ENCODE peak calls at places on chromosomes 7 and 10, in ten cellular contexts. W is A549, G is OCI-LY7, M is WTC11, K is A673, Y is HFF-Myc, J is coronary artery, S is WERI-Rb-1, I is Peyer's patch, V is cardiac muscle cell. T is an unnamed sample.

GRCh38 chr7:142859829-142860228 is 5.0 kb downstream of the EPHB6 start:
- DNase-seq in W (peak), G (no peak), M (no peak), K (no peak), Y (no peak), J (no peak), S (no peak), I (no peak), V (no peak), T (no peak)

GRCh38 chr10:130401860-130402765 is 265.9 kb downstream of the GLRX3 start:
- DNase-seq in W (no peak), G (no peak), M (no peak), K (no peak), Y (no peak), J (peak), S (no peak), I (no peak), V (no peak), T (no peak)

GRCh38 chr10:3400368-3400767 is 227.8 kb upstream of the PITRM1 start:
- DNase-seq in W (no peak), G (no peak), M (no peak), K (no peak), Y (no peak), J (no peak), S (no peak), I (no peak), V (no peak), T (no peak)

GRCh38 chr7:96998333-96998732 is 7.0 kb upstream of the DLX6 start:
- DNase-seq in W (no peak), G (no peak), M (no peak), K (no peak), Y (no peak), J (no peak), S (no peak), I (no peak), V (no peak), T (peak)

GRCh38 chr10:24313233-24313632 is 104.3 kb downstream of the KIAA1217 start:
- DNase-seq in W (no peak), G (no peak), M (no peak), K (no peak), Y (no peak), J (no peak), S (no peak), I (no peak), V (no peak), T (no peak)

GRCh38 chr10:110364531-110364937 is 59.8 kb upstream of the SMNDC1 start:
- DNase-seq in W (no peak), G (no peak), M (no peak), K (peak), Y (no peak), J (no peak), S (no peak), I (no peak), V (no peak), T (no peak)

GRCh38 chr7:50632561-50633413 is 67.6 kb upstream of the DDC start:
- DNase-seq in W (peak), G (peak), M (peak), K (peak), Y (peak), J (no peak), S (peak), I (peak), V (peak), T (peak)

GRCh38 chr7:43761919-43762318 is 3.4 kb downstream of the BLVRA start:
- DNase-seq in W (no peak), G (no peak), M (no peak), K (no peak), Y (no peak), J (no peak), S (no peak), I (no peak), V (no peak), T (no peak)

GRCh38 chr10:80498833-80499671 is 38.6 kb upstream of the SH2D4B start:
- DNase-seq in W (peak), G (no peak), M (no peak), K (peak), Y (peak), J (peak), S (peak), I (peak), V (no peak), T (no peak)

GRCh38 chr10:125092564-125093031 is 67.8 kb downstream of the CTBP2 start:
- DNase-seq in W (no peak), G (no peak), M (no peak), K (no peak), Y (no peak), J (no peak), S (no peak), I (no peak), V (no peak), T (no peak)

GRCh38 chr7:47293884-47294568 is 287.9 kb downstream of the TNS3 start:
- DNase-seq in W (no peak), G (no peak), M (no peak), K (no peak), Y (no peak), J (no peak), S (no peak), I (no peak), V (no peak), T (no peak)

GRCh38 chr10:82037076-82037475 is 162.1 kb downstream of the NRG3 start:
- DNase-seq in W (no peak), G (no peak), M (no peak), K (no peak), Y (no peak), J (no peak), S (no peak), I (no peak), V (no peak), T (no peak)

GRCh38 chr10:124010024-124010423 is 83.4 kb downstream of the CHST15 start:
- DNase-seq in W (no peak), G (no peak), M (no peak), K (no peak), Y (no peak), J (no peak), S (no peak), I (no peak), V (no peak), T (no peak)

GRCh38 chr7:11006271-11006670 is 32.6 kb downstream of the PHF14 start:
- DNase-seq in W (no peak), G (no peak), M (no peak), K (no peak), Y (no peak), J (no peak), S (no peak), I (no peak), V (no peak), T (no peak)

GRCh38 chr7:19713676-19714075 is 4.8 kb upstream of the POLR1F start:
- DNase-seq in W (peak), G (peak), M (peak), K (peak), Y (no peak), J (no peak), S (peak), I (peak), V (peak), T (no peak)

GRCh38 chr10:124290095-124290795 is 128.5 kb downstream of the OAT start:
- DNase-seq in W (no peak), G (no peak), M (peak), K (peak), Y (peak), J (peak), S (no peak), I (no peak), V (no peak), T (peak)

GRCh38 chr10:12949248-12949647 is 52.3 kb downstream of the CCDC3 start:
- DNase-seq in W (peak), G (no peak), M (peak), K (no peak), Y (no peak), J (no peak), S (no peak), I (no peak), V (no peak), T (no peak)

GRCh38 chr7:2248984-2249694 is 7.1 kb downstream of the NUDT1 start:
- DNase-seq in W (peak), G (no peak), M (no peak), K (no peak), Y (peak), J (no peak), S (no peak), I (peak), V (no peak), T (no peak)

GRCh38 chr10:3067045-3067858 is at the start of gene PFKP:
- DNase-seq in W (peak), G (peak), M (peak), K (peak), Y (no peak), J (no peak), S (no peak), I (peak), V (peak), T (peak)

GRCh38 chr7:132029369-132030160 is 473.1 kb upstream of the PODXL start:
- DNase-seq in W (no peak), G (no peak), M (no peak), K (no peak), Y (no peak), J (no peak), S (no peak), I (no peak), V (no peak), T (no peak)

GRCh38 chr7:2719007-2719406 is 31.0 kb downstream of the AMZ1 start:
- DNase-seq in W (peak), G (peak), M (peak), K (peak), Y (no peak), J (no peak), S (peak), I (peak), V (peak), T (peak)

GRCh38 chr10:48656241-48656921 is 28.3 kb upstream of the WDFY4 start:
- DNase-seq in W (peak), G (peak), M (peak), K (peak), Y (peak), J (peak), S (peak), I (peak), V (peak), T (peak)

GRCh38 chr7:2811476-2812118 is 32.5 kb downstream of the GNA12 start:
- DNase-seq in W (no peak), G (no peak), M (no peak), K (no peak), Y (no peak), J (no peak), S (no peak), I (no peak), V (no peak), T (no peak)

GRCh38 chr10:49071221-49071761 is 44.0 kb downstream of the VSTM4 start:
- DNase-seq in W (no peak), G (no peak), M (no peak), K (no peak), Y (no peak), J (no peak), S (no peak), I (no peak), V (no peak), T (no peak)

GRCh38 chr10:71223365-71224058 is 11.1 kb downstream of the UNC5B start:
- DNase-seq in W (no peak), G (no peak), M (peak), K (no peak), Y (no peak), J (peak), S (no peak), I (no peak), V (no peak), T (no peak)

GRCh38 chr7:116041615-116042014 is 11.1 kb upstream of the TFEC start:
- DNase-seq in W (no peak), G (no peak), M (no peak), K (no peak), Y (no peak), J (no peak), S (no peak), I (peak), V (no peak), T (peak)

GRCh38 chr10:128287921-128288320 is 161.7 kb upstream of the MKI67 start:
- DNase-seq in W (no peak), G (no peak), M (no peak), K (no peak), Y (no peak), J (no peak), S (no peak), I (no peak), V (no peak), T (no peak)

GRCh38 chr10:111656066-111656465 is 527.5 kb downstream of the GPAM start:
- DNase-seq in W (no peak), G (no peak), M (no peak), K (no peak), Y (no peak), J (no peak), S (no peak), I (no peak), V (no peak), T (no peak)

GRCh38 chr7:158407581-158408331 is 179.9 kb downstream of the PTPRN2 start:
- DNase-seq in W (peak), G (peak), M (no peak), K (peak), Y (no peak), J (no peak), S (no peak), I (no peak), V (peak), T (peak)
- TF ChIP-seq CTCF in W (peak), G (peak), M (no peak), K (peak), Y (no peak), J (no peak), S (peak), I (peak), V (peak), T (peak)

DNA sequence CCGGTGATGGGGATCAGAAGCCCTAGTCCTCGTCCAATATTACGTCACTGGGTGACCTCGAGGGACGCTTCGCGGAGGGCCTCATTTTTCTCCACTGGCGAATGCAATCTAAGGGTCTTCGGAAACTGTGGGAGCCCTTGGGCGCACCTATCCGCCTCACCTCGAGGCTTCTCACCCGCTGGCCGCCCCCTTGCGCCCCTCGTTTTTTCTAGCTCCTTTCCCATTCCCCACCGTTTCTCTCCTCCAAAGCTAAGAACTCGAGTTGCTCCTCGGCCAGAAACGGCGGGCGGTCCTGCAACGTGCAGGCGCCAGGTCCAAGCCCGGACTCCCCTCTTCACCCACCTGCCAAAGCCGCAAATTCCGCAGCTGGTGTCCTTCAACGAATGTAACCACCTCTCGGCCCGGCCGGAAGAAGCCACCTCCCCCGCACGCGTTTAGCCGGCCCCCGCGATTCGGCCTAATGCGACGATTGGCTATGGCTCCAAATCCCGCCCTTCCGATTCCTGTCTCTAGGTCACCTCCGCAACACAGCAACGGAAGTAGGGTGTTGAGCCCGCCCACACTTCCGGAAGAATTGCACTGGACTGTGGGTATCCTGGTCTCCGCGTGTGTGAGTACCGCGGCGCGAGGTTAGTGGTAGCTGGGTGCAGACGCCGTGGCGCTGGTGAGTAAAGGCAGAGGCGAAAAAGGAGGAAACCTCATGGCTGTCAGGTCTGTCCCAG is at the start of the genes ATP5MK and PDCD11:
- DNase-seq in W (peak), G (peak), M (peak), K (peak), Y (peak), J (peak), S (peak), I (peak), V (peak), T (peak)
- TF ChIP-seq CTCF in W (no peak), G (no peak), M (no peak), K (peak), Y (peak), J (no peak), S (peak), I (no peak), V (peak), T (peak)

DNA sequence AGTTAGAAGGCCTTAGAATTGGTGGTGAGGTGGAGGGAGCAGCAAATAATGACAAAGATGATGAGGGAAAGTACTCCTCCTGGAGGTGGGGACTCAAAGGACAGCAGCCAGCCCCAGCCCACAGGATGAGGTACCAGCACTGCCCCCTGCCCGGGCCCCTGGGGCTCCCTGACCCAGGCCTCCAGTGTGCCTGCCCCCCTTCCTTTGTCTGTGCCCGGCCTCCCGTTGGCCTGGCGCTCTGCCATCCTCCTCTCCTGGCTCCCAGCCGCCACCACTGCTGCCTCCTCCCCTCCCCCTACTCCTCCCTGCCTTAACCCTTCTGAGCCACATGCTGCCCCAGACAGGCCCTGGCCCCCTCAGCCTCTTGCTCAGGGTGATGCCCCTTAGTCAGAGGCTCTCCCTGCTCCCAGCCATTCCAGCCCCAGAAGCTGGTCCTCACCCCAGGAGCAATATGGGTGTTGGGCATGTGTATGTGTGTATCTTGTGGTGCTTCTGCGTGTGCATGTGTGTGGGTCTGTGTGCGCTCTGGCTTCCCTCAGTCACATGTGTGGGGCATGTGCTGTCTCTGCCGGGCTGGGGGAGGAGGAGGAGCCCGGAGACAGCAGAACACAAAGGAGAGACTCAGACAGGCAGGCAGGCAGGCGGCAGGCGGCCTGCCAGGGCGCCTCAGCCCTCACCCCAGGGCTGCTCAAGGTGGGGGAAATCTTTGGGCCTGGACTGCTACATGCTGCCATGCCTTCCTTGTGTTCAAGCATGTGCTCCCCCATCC is 2.6 kb downstream of the LDB1 start:
- DNase-seq in W (peak), G (peak), M (peak), K (peak), Y (peak), J (peak), S (peak), I (peak), V (peak), T (no peak)
- TF ChIP-seq CTCF in W (no peak), G (peak), M (no peak), K (peak), Y (peak), J (no peak), S (peak), I (peak), V (peak), T (peak)

GRCh38 chr10:103232772-103233488 is 12.8 kb upstream of the RPEL1 start:
- DNase-seq in W (peak), G (peak), M (no peak), K (no peak), Y (no peak), J (no peak), S (peak), I (no peak), V (no peak), T (no peak)

GRCh38 chr10:103241262-103242011 is 4.2 kb upstream of the RPEL1 start:
- DNase-seq in W (peak), G (no peak), M (no peak), K (peak), Y (no peak), J (no peak), S (no peak), I (no peak), V (peak), T (no peak)

GRCh38 chr10:103235775-103236174 is 9.9 kb upstream of the RPEL1 start:
- DNase-seq in W (no peak), G (no peak), M (no peak), K (no peak), Y (no peak), J (no peak), S (no peak), I (no peak), V (no peak), T (no peak)

DNA sequence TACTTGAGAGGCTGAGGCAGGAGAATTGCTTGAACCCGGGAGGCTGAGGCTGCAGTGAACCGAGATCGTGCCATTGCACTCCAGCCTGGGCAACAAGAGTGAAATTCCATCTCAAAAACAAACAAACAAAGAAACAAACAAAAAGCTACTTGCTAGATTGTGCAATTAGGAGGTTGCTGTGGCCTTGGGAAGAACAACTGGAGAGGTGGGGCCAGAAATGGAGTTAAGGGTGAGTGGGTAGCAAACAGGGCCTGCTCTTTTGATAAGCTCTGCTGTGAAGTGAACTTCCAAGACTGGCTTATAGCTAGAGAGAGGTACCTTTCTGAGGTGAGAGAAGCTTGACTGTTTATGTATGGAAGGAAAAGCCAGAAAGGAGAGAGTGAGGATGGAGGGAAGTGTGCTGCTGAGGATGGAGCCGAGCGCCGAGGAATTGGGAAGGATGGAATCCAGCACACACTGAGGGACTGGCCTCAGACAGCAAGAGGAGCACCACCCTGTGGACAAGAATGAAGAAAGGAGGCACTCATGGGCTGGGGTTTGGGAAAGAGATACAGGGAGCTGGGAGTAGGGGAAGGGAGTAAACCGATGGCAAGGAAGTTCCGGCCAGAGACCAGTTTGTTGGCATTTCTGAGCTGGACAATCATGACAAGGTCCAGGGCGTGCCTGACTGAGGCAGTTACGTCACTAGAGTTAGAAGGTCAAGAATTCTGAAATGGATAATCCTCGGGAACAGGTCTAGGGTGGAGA is 7.0 kb upstream of the RPEL1 start:
- DNase-seq in W (peak), G (no peak), M (peak), K (peak), Y (no peak), J (no peak), S (peak), I (no peak), V (peak), T (no peak)
- TF ChIP-seq CTCF in W (peak), G (peak), M (no peak), K (peak), Y (peak), J (no peak), S (peak), I (no peak), V (peak), T (no peak)